ENCODE peak calls at places on chromosomes 6 and 20, in six cellular contexts. I, E, C, Q, J and M are unnamed samples.

GRCh38 chr6:105209950-105210706 is 30.3 kb upstream of the POPDC3 start:
- DNase-seq in I (peak), E (no peak), C (no peak), Q (peak), J (peak), M (peak)

GRCh38 chr20:45052698-45053440 is 48.1 kb downstream of the KCNS1 start:
- DNase-seq in I (no peak), E (no peak), C (no peak), Q (peak), J (no peak), M (no peak)

GRCh38 chr20:10217517-10218410 is 866 bp upstream of the SNAP25 start:
- DNase-seq in I (peak), E (peak), C (no peak), Q (peak), J (peak), M (peak)

GRCh38 chr6:1624848-1625341 is 15.2 kb downstream of the FOXC1 start:
- DNase-seq in I (peak), E (no peak), C (peak), Q (peak), J (peak), M (no peak)

GRCh38 chr6:113421997-113422396 is 435.1 kb upstream of the MARCKS start:
- DNase-seq in I (no peak), E (no peak), C (no peak), Q (no peak), J (no peak), M (no peak)

GRCh38 chr6:148980234-148980633 is 233.4 kb downstream of the UST start:
- DNase-seq in I (peak), E (no peak), C (no peak), Q (peak), J (no peak), M (no peak)

GRCh38 chr6:96522469-96523009 is 933 bp downstream of the UFL1 start:
- DNase-seq in I (peak), E (no peak), C (no peak), Q (peak), J (peak), M (no peak)

GRCh38 chr20:48525400-48525799 is 302.4 kb downstream of the PREX1 start:
- DNase-seq in I (no peak), E (no peak), C (no peak), Q (no peak), J (no peak), M (no peak)

GRCh38 chr20:53654932-53655674 is 61.5 kb upstream of the ZNF217 start:
- DNase-seq in I (no peak), E (no peak), C (no peak), Q (no peak), J (no peak), M (peak)

GRCh38 chr6:10558575-10558974 is 37.4 kb downstream of the GCNT2 start:
- DNase-seq in I (peak), E (no peak), C (no peak), Q (no peak), J (no peak), M (no peak)

GRCh38 chr6:106037060-106037459 is 49.1 kb upstream of the PRDM1 start:
- DNase-seq in I (no peak), E (no peak), C (no peak), Q (peak), J (peak), M (no peak)

DNA sequence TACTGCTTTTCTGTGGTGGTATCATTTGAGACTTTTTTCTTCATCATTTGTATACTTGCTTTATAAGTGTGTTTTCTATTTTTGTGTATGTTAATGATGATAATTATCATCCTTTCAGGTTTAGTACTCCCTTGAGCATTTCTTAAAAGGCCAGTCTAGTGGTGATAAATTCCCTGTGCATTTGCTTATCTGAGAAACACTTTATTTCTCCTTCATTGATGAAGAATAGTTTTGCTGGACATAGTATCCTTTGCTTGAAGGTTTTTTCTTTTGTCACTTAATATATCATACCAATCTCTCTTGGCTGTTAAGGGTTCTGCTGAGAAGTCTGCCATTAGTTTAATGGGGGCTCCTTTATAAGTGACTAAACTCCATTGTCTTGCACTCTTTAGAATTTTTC is 123.2 kb upstream of the IRAK1BP1 start:
- DNase-seq in I (no peak), E (no peak), C (no peak), Q (no peak), J (no peak), M (no peak)
- TF ChIP-seq CTCF in I (no peak), E (no peak), C (no peak), Q (no peak), J (no peak), M (no peak)

GRCh38 chr6:157220485-157220884 is 102.8 kb downstream of the TMEM242 start:
- DNase-seq in I (no peak), E (no peak), C (no peak), Q (no peak), J (no peak), M (no peak)

GRCh38 chr6:157219201-157220200 is 103.8 kb downstream of the TMEM242 start:
- DNase-seq in I (no peak), E (no peak), C (peak), Q (peak), J (peak), M (no peak)

GRCh38 chr6:157222201-157222981 is 100.9 kb downstream of the TMEM242 start:
- DNase-seq in I (no peak), E (no peak), C (peak), Q (no peak), J (no peak), M (no peak)

GRCh38 chr6:157221817-157222175 is 101.5 kb downstream of the TMEM242 start:
- DNase-seq in I (no peak), E (no peak), C (peak), Q (no peak), J (no peak), M (no peak)

DNA sequence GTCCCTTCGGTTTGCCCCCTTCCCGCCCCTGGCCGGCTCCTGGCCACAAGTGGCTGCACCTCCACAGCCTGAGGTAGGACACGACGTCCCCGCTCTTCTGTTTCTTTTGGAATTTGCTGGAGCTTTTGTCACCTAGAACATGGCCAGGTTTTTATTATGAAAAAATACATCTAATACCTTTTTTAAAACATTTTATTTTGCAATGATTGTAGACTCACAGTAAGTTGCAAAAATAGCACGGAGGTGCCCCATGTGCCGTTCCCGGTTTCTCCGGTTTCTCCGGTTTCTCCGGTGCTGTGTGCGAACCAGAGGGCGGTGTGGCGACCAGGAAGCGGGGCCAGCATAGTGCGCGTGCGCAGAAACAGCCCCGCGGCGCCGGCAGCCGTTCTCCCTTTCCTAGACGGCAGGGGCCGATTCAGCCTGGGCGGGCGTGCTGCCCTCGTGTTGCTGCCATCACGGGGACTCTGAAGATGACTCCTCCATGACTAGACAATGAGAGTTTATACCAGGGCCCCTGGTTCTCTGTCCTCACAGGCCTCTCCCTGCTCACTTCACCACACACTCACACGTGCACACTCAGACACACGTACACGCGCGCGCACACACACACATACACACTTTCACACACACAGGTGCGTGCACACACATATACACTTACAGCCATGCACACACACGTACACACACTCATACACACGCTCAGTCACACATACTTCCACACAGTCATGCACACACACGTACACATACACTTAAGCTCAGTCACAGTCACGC is 102.1 kb downstream of the TMEM242 start:
- DNase-seq in I (peak), E (peak), C (peak), Q (peak), J (peak), M (peak)
- TF ChIP-seq CTCF in I (peak), E (no peak), C (no peak), Q (no peak), J (no peak), M (no peak)

DNA sequence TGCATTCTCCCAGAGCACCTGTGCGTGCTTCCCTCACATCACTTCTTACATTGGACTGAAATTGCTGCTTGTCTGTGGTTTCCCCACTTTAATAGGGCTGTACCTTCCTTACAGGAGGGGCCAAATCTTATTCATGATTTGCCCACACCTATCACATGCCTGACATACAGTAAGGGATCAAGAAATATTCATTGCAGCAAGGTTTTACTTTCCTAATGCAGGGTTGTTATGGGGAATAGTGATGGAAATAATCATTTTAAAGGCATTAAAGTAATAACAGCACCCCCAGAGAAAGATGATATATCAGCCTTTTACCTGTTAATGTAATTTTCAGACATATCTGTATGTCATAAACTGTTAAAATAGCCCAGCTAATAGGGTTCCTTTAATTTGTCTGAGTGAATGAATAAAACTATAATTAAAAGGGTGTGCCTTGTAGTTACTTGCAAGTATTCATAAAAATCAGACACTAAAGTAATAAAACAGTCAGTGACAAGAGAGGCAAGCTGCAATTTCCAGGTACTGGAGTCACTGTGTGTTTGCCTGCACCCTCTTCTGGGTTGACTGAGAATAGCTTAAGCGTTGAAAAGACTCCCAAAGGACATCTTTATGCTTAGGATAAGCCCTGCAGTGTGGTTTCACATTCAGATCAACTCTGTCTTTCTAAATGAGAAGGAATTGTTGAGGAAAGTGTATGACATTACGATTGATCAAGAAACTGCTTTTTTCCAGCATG is 182.7 kb downstream of the PHACTR1 start:
- DNase-seq in I (no peak), E (no peak), C (no peak), Q (no peak), J (no peak), M (no peak)
- TF ChIP-seq CTCF in I (peak), E (no peak), C (no peak), Q (no peak), J (no peak), M (no peak)

DNA sequence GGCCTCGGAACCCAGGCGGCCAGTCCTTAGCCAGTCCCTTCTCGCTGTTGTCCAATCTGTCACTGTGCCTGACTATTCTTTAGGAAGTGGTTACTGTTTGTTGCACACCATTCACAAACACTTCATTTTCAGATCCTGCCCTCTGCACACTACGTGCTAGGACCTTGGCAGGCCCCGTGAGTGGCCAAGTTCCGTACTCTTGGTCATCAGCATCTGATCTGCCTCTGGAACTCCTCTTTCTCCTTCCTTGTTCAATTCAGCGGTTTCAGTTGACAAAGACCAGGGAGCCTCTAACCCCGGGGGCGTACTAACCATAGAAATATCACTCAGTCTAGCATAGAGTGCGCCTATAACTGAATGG is 137.3 kb downstream of the LY86 start:
- DNase-seq in I (no peak), E (no peak), C (no peak), Q (no peak), J (no peak), M (no peak)
- TF ChIP-seq CTCF in I (no peak), E (no peak), C (no peak), Q (no peak), J (no peak), M (no peak)

DNA sequence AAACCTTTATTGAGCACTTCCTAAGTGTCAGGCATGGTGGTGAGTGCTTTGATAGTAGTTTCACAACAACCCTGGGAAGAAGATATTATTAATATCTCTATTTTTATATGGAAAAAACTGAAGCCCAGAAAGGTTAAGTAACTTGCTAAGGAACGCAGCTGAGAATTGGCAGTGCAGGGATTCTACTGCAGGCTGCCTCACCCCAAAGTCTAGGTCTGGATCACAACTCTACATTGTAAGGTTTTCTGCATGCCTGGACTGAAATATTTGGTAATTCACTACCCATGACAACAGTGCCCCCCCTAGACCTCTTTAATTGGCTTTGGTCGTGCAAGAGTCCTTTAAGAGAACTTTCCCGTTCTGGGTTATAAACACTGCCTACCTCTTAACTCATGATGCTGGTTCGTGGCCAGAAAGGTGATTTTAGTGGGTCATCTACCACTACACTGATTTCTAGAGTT is 67.1 kb upstream of the KCNQ5 start:
- DNase-seq in I (no peak), E (no peak), C (no peak), Q (peak), J (peak), M (no peak)
- TF ChIP-seq CTCF in I (no peak), E (no peak), C (no peak), Q (peak), J (no peak), M (no peak)